ENCODE peak calls at places on chromosome 5, in four cellular contexts. N is GM23248, F is GM12878, Z is PC-3. M is an unnamed sample.

GRCh38 chr5:149561848-149562247 is 10.6 kb upstream of the CSNK1A1 start:
- DNase-seq in N (peak), F (no peak), Z (peak), M (peak)

GRCh38 chr5:76358-77169 is 15.4 kb upstream of the PLEKHG4B start:
- DNase-seq in N (no peak), F (no peak), Z (no peak), M (no peak)

GRCh38 chr5:1703352-1704050 is 96.1 kb downstream of the MRPL36 start:
- DNase-seq in N (no peak), F (no peak), Z (no peak), M (no peak)

GRCh38 chr5:76431779-76432178 is 28.7 kb downstream of the IQGAP2 start:
- DNase-seq in N (no peak), F (no peak), Z (no peak), M (no peak)

GRCh38 chr5:55421074-55421529 is 113.3 kb downstream of the MTREX start:
- DNase-seq in N (peak), F (peak), Z (peak), M (peak)

GRCh38 chr5:69368458-69369368 is 607 bp downstream of the AK6 start:
- DNase-seq in N (peak), F (no peak), Z (peak), M (peak)

GRCh38 chr5:149363345-149363744 is 5.5 kb downstream of the PCYOX1L start:
- DNase-seq in N (no peak), F (no peak), Z (no peak), M (no peak)

GRCh38 chr5:2031581-2031980 is 148.9 kb upstream of the IRX4 start:
- DNase-seq in N (no peak), F (no peak), Z (no peak), M (no peak)

GRCh38 chr5:112121268-112121667 is 297.8 kb downstream of the EPB41L4A start:
- DNase-seq in N (no peak), F (no peak), Z (no peak), M (no peak)

GRCh38 chr5:35920890-35921289 is 17.5 kb downstream of the CAPSL start:
- DNase-seq in N (peak), F (no peak), Z (no peak), M (no peak)

GRCh38 chr5:149639718-149640117 is 58.4 kb downstream of the ARHGEF37 start:
- DNase-seq in N (no peak), F (no peak), Z (no peak), M (no peak)

GRCh38 chr5:178331491-178331981 is 98.9 kb upstream of the PHYKPL start:
- DNase-seq in N (peak), F (no peak), Z (peak), M (peak)

GRCh38 chr5:27473300-27474053 is 435.1 kb upstream of the CDH9 start:
- DNase-seq in N (peak), F (no peak), Z (no peak), M (no peak)

GRCh38 chr5:80082731-80083114 is 47.6 kb downstream of the THBS4 start:
- DNase-seq in N (peak), F (no peak), Z (peak), M (peak)

GRCh38 chr5:68382640-68383039 is 167.1 kb downstream of the PIK3R1 start:
- DNase-seq in N (peak), F (no peak), Z (no peak), M (no peak)

GRCh38 chr5:73193592-73193991 is 20.6 kb downstream of the TMEM174 start:
- DNase-seq in N (no peak), F (no peak), Z (no peak), M (no peak)

GRCh38 chr5:139839918-139840317 is 44.3 kb downstream of the PSD2 start:
- DNase-seq in N (no peak), F (no peak), Z (no peak), M (no peak)

GRCh38 chr5:109990723-109991359 is 301.1 kb downstream of the MAN2A1 start:
- DNase-seq in N (no peak), F (no peak), Z (no peak), M (no peak)

GRCh38 chr5:173890195-173890951 is 2.2 kb downstream of the CPEB4 start:
- DNase-seq in N (peak), F (no peak), Z (peak), M (no peak)

GRCh38 chr5:66904189-66904588 is 292.4 kb downstream of the CD180 start:
- DNase-seq in N (no peak), F (no peak), Z (no peak), M (no peak)

GRCh38 chr5:78320461-78320860 is 26.0 kb upstream of the AP3B1 start:
- DNase-seq in N (peak), F (no peak), Z (peak), M (peak)

GRCh38 chr5:167608708-167609272 is 682.7 kb upstream of the WWC1 start:
- DNase-seq in N (peak), F (no peak), Z (peak), M (no peak)

GRCh38 chr5:5536871-5537270 is 114.4 kb downstream of the ICE1 start:
- DNase-seq in N (no peak), F (no peak), Z (no peak), M (no peak)

GRCh38 chr5:84383816-84384603 is 670 bp downstream of the EDIL3 start:
- DNase-seq in N (peak), F (no peak), Z (peak), M (peak)

GRCh38 chr5:78288246-78288645 is 6.3 kb downstream of the AP3B1 start:
- DNase-seq in N (peak), F (no peak), Z (no peak), M (no peak)

GRCh38 chr5:87390576-87391199 is 22.0 kb downstream of the CCNH start:
- DNase-seq in N (peak), F (no peak), Z (peak), M (peak)

GRCh38 chr5:102314328-102314727 is 18.2 kb upstream of the SLCO4C1 start:
- DNase-seq in N (no peak), F (no peak), Z (no peak), M (no peak)

GRCh38 chr5:44740655-44741054 is 68.1 kb upstream of the MRPS30 start:
- DNase-seq in N (no peak), F (no peak), Z (peak), M (no peak)

GRCh38 chr5:168875839-168876238 is 296.7 kb upstream of the PANK3 start:
- DNase-seq in N (peak), F (no peak), Z (no peak), M (peak)

GRCh38 chr5:59123595-59124561 is 541.0 kb downstream of the RAB3C start:
- DNase-seq in N (no peak), F (peak), Z (no peak), M (no peak)

GRCh38 chr5:44388504-44389409 is 463 bp downstream of the FGF10 start:
- DNase-seq in N (peak), F (no peak), Z (no peak), M (peak)

GRCh38 chr5:174195517-174195916 is 150.0 kb downstream of the NSG2 start:
- DNase-seq in N (no peak), F (no peak), Z (no peak), M (no peak)

GRCh38 chr5:51484326-51484725 is 101.1 kb downstream of the ISL1 start:
- DNase-seq in N (no peak), F (no peak), Z (no peak), M (no peak)

GRCh38 chr5:84805473-84805872 is 420.8 kb upstream of the EDIL3 start:
- DNase-seq in N (no peak), F (no peak), Z (no peak), M (no peak)

GRCh38 chr5:159120446-159120845 is 20.7 kb upstream of the EBF1 start:
- DNase-seq in N (no peak), F (no peak), Z (no peak), M (no peak)

GRCh38 chr5:116076496-116076895 is 8.3 kb upstream of the COMMD10 start:
- DNase-seq in N (no peak), F (peak), Z (no peak), M (no peak)

GRCh38 chr5:65141487-65141886 is 340.2 kb downstream of the ADAMTS6 start:
- DNase-seq in N (no peak), F (no peak), Z (no peak), M (peak)

GRCh38 chr5:155222393-155222792 is 208.8 kb downstream of the KIF4B start:
- DNase-seq in N (no peak), F (no peak), Z (no peak), M (no peak)

GRCh38 chr5:3249401-3249800 is 346.2 kb upstream of the IRX1 start:
- DNase-seq in N (no peak), F (no peak), Z (no peak), M (no peak)

DNA sequence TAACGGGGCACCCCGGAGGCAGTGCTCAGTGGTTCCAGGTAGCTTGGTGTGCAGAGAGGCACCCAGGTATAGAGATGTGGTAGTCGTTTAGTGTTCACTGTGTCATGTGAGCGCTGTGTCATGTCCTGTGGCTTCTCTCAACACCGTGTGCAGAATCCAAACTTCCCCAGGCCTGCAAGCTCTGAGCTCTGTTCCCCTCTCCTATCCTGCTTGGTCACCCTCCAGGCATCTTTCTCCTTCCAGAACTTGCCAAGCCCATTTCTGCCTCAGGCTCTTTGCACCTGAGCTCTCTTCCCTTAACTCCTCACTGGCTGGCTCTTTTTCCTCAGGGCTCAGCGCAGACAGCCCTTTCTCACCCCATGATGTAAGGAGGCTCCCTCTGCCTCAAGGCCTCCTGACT is 64.8 kb downstream of the CARTPT start:
- DNase-seq in N (no peak), F (no peak), Z (peak), M (no peak)
- H2AFZ ChIP-seq in N (no peak), F (no peak), Z (no peak), M (peak)

GRCh38 chr5:172786736-172787462 is 15.9 kb upstream of the DUSP1 start:
- DNase-seq in N (no peak), F (no peak), Z (no peak), M (no peak)

GRCh38 chr5:172782169-172783039 is 11.4 kb upstream of the DUSP1 start:
- DNase-seq in N (peak), F (no peak), Z (peak), M (peak)

GRCh38 chr5:172789687-172790495 is 18.9 kb upstream of the DUSP1 start:
- DNase-seq in N (peak), F (no peak), Z (no peak), M (no peak)

GRCh38 chr5:172788771-172789686 is 18.0 kb upstream of the DUSP1 start:
- DNase-seq in N (peak), F (no peak), Z (no peak), M (no peak)

GRCh38 chr5:172785429-172786088 is 14.6 kb upstream of the DUSP1 start:
- DNase-seq in N (no peak), F (no peak), Z (no peak), M (no peak)
- H2AFZ ChIP-seq in N (no peak), F (no peak), Z (no peak), M (no peak)

DNA sequence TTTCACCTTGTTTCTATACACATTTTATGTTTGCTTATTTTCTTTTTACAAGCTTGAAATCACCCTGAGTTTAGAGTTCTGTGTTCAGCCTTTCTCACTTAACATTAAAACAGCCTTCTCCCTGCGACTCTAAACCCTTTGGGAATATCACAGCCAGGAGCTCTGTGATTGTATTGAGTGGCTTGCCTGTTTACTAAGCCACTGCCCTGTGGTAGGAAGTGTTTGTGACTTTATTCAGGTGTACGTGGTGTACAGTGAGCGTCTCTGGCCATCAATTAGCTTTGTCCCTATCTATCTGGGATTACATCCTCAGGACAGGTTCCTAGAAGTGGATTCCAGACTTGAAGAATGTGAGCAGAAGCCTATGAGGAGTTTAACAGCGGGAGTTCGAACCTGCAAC is 11.0 kb upstream of the NEURL1B start:
- DNase-seq in N (no peak), F (no peak), Z (no peak), M (no peak)
- H2AFZ ChIP-seq in N (no peak), F (no peak), Z (no peak), M (no peak)

DNA sequence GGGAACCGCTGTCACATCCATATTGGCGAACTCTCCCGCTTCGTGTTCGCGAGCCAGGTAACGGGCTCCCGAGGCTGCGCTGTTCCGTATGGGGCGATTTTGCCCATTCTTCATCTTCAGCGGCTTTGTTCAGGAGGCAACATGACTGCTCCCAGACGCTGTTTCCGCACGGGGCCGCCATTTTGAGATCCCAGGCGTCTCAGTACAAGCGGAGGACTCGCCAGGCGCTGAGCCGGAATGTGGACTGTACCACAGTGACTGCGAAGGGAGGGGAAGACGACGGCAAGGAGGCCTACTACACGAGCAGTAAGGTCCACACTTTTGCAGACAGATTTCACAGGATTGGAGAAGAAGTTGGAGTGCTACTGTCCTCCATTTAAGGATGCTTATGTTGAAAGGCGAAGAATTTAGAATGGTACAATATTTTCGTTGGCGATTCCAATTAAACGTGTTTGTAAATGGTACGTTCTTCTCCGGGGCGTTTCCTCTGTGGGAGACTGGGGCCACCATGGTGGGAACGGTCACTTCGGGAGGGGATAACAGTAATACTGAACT is 41.6 kb upstream of the ZNF300 start:
- DNase-seq in N (peak), F (no peak), Z (no peak), M (peak)
- H2AFZ ChIP-seq in N (peak), F (no peak), Z (no peak), M (peak)

GRCh38 chr5:160325716-160326115 is 13.4 kb upstream of the CCNJL start:
- DNase-seq in N (no peak), F (no peak), Z (no peak), M (no peak)

GRCh38 chr5:160333726-160334125 is 21.4 kb upstream of the CCNJL start:
- DNase-seq in N (peak), F (no peak), Z (no peak), M (peak)

GRCh38 chr5:160326981-160327380 is 14.6 kb upstream of the CCNJL start:
- DNase-seq in N (no peak), F (no peak), Z (no peak), M (no peak)

GRCh38 chr5:160327829-160328228 is 15.5 kb upstream of the CCNJL start:
- DNase-seq in N (no peak), F (no peak), Z (no peak), M (no peak)

DNA sequence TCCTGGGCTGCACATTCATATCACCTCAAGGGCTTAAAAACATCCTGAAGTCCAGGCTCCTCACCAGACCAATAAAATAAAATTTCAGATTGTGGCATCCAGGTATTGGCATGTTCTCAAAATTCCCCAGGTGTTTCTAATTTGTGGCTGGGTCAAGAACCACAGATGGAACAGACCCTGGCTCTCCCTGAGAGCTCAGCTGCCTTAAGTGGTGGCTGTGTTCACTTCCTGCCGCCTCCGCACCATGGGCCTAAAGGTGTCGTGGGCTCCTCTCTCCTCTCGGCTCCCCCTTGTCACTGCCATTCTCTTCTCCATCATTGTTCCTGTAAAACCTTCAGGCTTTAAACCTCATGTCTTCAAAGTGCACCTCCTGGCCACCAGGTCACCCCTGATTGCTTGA is 17.8 kb upstream of the CCNJL start:
- DNase-seq in N (no peak), F (no peak), Z (no peak), M (peak)
- H2AFZ ChIP-seq in N (no peak), F (no peak), Z (no peak), M (no peak)

DNA sequence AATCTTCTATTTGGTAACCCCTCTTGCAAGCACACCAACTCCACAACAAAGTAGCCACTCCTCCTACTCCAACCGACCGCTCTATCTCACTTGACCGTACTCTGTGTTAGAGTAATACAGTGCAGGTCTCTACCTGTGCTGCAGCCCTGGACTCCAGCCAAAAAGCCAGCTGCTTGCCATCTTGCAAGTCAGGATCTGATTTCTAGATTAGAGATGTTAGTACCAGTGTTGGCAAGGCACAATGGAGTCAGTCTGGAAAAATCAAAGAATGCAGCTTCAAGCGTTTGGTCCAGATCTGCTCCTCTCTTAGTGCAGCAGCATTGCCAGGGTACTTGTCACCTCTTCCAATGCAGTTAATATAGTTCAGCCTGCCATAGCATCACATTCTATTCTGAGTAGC is 477.6 kb downstream of the ZSWIM6 start:
- DNase-seq in N (no peak), F (no peak), Z (no peak), M (no peak)
- H2AFZ ChIP-seq in N (no peak), F (no peak), Z (no peak), M (no peak)

DNA sequence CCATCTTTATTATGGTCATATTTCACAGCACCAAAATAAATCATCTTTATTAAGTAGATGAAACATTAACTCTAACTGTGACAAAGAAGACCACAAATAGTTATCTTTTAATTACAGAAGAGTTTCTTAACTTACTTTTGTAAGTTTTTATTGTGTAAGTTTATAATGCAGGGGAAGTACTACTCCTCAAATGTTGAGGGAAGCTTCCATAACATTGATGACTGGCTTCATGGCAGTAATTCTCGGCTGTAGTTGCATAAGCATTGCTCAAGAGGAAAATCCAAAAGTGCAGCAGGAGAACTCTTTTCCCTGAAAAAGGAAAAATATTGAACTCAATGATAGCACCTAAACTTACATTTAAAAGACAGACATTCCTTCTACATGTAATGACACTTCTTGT is 4.6 kb downstream of the TSLP start:
- DNase-seq in N (no peak), F (no peak), Z (no peak), M (no peak)
- H2AFZ ChIP-seq in N (no peak), F (no peak), Z (peak), M (no peak)

GRCh38 chr5:95784514-95785302 is 37.8 kb downstream of the GLRX start:
- DNase-seq in N (peak), F (no peak), Z (no peak), M (no peak)

GRCh38 chr5:95780597-95780996 is 41.9 kb downstream of the GLRX start:
- DNase-seq in N (peak), F (no peak), Z (no peak), M (peak)

GRCh38 chr5:95783661-95784060 is 38.9 kb downstream of the GLRX start:
- DNase-seq in N (no peak), F (no peak), Z (no peak), M (no peak)

GRCh38 chr5:95781101-95781583 is 41.4 kb downstream of the GLRX start:
- DNase-seq in N (peak), F (peak), Z (peak), M (peak)

DNA sequence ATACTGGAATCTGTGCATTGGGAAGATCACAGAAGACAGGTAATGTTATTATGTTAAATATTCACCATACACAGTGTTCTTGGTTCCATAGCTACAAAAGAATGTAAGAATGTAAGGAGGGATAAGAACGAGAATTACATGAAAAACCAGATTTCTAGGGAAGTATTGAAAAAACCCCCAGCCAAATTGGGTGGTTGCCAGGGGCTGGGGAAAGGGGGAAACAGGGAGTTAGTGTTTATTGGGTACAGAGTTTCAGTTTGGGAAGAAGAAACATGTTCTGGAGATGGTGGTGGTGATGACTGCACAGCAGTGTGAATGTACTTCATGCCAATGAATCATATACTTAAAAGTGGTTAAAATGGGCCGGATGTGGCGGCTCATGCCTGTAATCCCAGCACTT is 40.4 kb downstream of the GLRX start:
- DNase-seq in N (peak), F (no peak), Z (no peak), M (no peak)
- H2AFZ ChIP-seq in N (no peak), F (no peak), Z (no peak), M (no peak)

M was measured in fibroblast of lung.